ENCODE peak calls at places on chromosomes 3 and 15, in four cellular contexts. One of them, this sample, is unnamed.

GRCh38 chr3:180690061-180690460 is 10.8 kb upstream of the CCDC39 start:
- DNase-seq in K562: no peak
- DNase-seq in SK-N-SH: no peak
- DNase-seq in H1: no peak
- DNase-seq in this sample: no peak

GRCh38 chr15:38002883-38003477 is 68.5 kb downstream of the TMCO5A start:
- DNase-seq in H1: peak
- DNase-seq in SK-N-SH: no peak
- DNase-seq in K562: no peak
- DNase-seq in this sample: peak

GRCh38 chr15:101504866-101505609 is 15.5 kb upstream of the PCSK6 start:
- DNase-seq in K562: no peak
- DNase-seq in SK-N-SH: no peak
- DNase-seq in H1: no peak
- DNase-seq in this sample: no peak

GRCh38 chr3:174397848-174398247 is 461.3 kb upstream of the NAALADL2 start:
- DNase-seq in K562: no peak
- DNase-seq in SK-N-SH: no peak
- DNase-seq in H1: no peak
- DNase-seq in this sample: no peak

GRCh38 chr3:30578479-30578878 is 27.9 kb upstream of the TGFBR2 start:
- DNase-seq in SK-N-SH: no peak
- DNase-seq in K562: no peak
- DNase-seq in H1: no peak
- DNase-seq in this sample: no peak

GRCh38 chr3:141505166-141505565 is 18.3 kb downstream of the RASA2 start:
- DNase-seq in SK-N-SH: no peak
- DNase-seq in K562: no peak
- DNase-seq in H1: no peak
- DNase-seq in this sample: no peak

GRCh38 chr15:57685719-57686118 is 20.8 kb upstream of the POLR2M start:
- DNase-seq in K562: no peak
- DNase-seq in SK-N-SH: no peak
- DNase-seq in H1: no peak
- DNase-seq in this sample: no peak

GRCh38 chr3:123026551-123027291 is 842 bp downstream of the SEMA5B start:
- DNase-seq in SK-N-SH: peak
- DNase-seq in H1: no peak
- DNase-seq in K562: no peak
- DNase-seq in this sample: no peak

GRCh38 chr3:50665603-50666115 is 9.1 kb upstream of the DOCK3 start:
- DNase-seq in H1: no peak
- DNase-seq in K562: no peak
- DNase-seq in SK-N-SH: no peak
- DNase-seq in this sample: no peak

GRCh38 chr15:72796210-72796514 is 12.6 kb upstream of the ADPGK start:
- DNase-seq in K562: no peak
- DNase-seq in SK-N-SH: no peak
- DNase-seq in H1: no peak
- DNase-seq in this sample: no peak
- TF ChIP-seq NRF1 in K562: no peak
- TF ChIP-seq NRF1 in SK-N-SH: no peak
- TF ChIP-seq NRF1 in H1: no peak
- TF ChIP-seq NRF1 in this sample: no peak

GRCh38 chr3:112445839-112446238 is 53.4 kb downstream of the BTLA start:
- DNase-seq in H1: no peak
- DNase-seq in SK-N-SH: no peak
- DNase-seq in K562: no peak
- DNase-seq in this sample: no peak

GRCh38 chr3:112446343-112446742 is 52.9 kb downstream of the BTLA start:
- DNase-seq in H1: no peak
- DNase-seq in SK-N-SH: no peak
- DNase-seq in K562: no peak
- DNase-seq in this sample: no peak

GRCh38 chr3:112454098-112454884 is 45.0 kb downstream of the BTLA start:
- DNase-seq in H1: no peak
- DNase-seq in K562: no peak
- DNase-seq in SK-N-SH: no peak
- DNase-seq in this sample: no peak

GRCh38 chr3:112448939-112449338 is 50.3 kb downstream of the BTLA start:
- DNase-seq in SK-N-SH: no peak
- DNase-seq in K562: no peak
- DNase-seq in H1: no peak
- DNase-seq in this sample: no peak
- TF ChIP-seq SIN3A in SK-N-SH: no peak
- TF ChIP-seq SIN3A in K562: no peak
- TF ChIP-seq SIN3A in H1: no peak
- TF ChIP-seq SIN3A in this sample: no peak

GRCh38 chr15:69731581-69731980 is 279.0 kb downstream of the RPLP1 start:
- DNase-seq in K562: no peak
- DNase-seq in H1: no peak
- DNase-seq in SK-N-SH: no peak
- DNase-seq in this sample: no peak

GRCh38 chr15:69734699-69735098 is 282.1 kb downstream of the RPLP1 start:
- DNase-seq in K562: no peak
- DNase-seq in SK-N-SH: peak
- DNase-seq in H1: no peak
- DNase-seq in this sample: no peak

GRCh38 chr15:69736161-69736560 is 283.5 kb downstream of the RPLP1 start:
- DNase-seq in H1: no peak
- DNase-seq in K562: no peak
- DNase-seq in SK-N-SH: no peak
- DNase-seq in this sample: no peak

GRCh38 chr15:69732133-69732532 is 279.5 kb downstream of the RPLP1 start:
- DNase-seq in H1: no peak
- DNase-seq in SK-N-SH: no peak
- DNase-seq in K562: no peak
- DNase-seq in this sample: no peak

GRCh38 chr15:69735126-69735525 is 282.5 kb downstream of the RPLP1 start:
- DNase-seq in H1: no peak
- DNase-seq in K562: no peak
- DNase-seq in SK-N-SH: peak
- DNase-seq in this sample: no peak
- TF ChIP-seq NRF1 in H1: no peak
- TF ChIP-seq NRF1 in K562: no peak
- TF ChIP-seq NRF1 in SK-N-SH: no peak
- TF ChIP-seq NRF1 in this sample: no peak

GRCh38 chr3:127454051-127454450 is 136.5 kb downstream of the TPRA1 start:
- DNase-seq in SK-N-SH: no peak
- DNase-seq in K562: no peak
- DNase-seq in H1: no peak
- DNase-seq in this sample: no peak

GRCh38 chr3:127454968-127455367 is 135.6 kb downstream of the TPRA1 start:
- DNase-seq in SK-N-SH: no peak
- DNase-seq in H1: no peak
- DNase-seq in K562: no peak
- DNase-seq in this sample: no peak

GRCh38 chr3:127450331-127450730 is 140.2 kb downstream of the TPRA1 start:
- DNase-seq in SK-N-SH: no peak
- DNase-seq in H1: no peak
- DNase-seq in K562: no peak
- DNase-seq in this sample: no peak

GRCh38 chr3:127451321-127451720 is 139.2 kb downstream of the TPRA1 start:
- DNase-seq in K562: no peak
- DNase-seq in SK-N-SH: no peak
- DNase-seq in H1: no peak
- DNase-seq in this sample: no peak

GRCh38 chr3:127452321-127452821 is 138.2 kb downstream of the TPRA1 start:
- DNase-seq in SK-N-SH: no peak
- DNase-seq in H1: no peak
- DNase-seq in K562: no peak
- DNase-seq in this sample: no peak
- TF ChIP-seq SIN3A in SK-N-SH: no peak
- TF ChIP-seq SIN3A in H1: no peak
- TF ChIP-seq SIN3A in K562: no peak
- TF ChIP-seq SIN3A in this sample: no peak

GRCh38 chr15:40252438-40253178 is 13.7 kb downstream of the PAK6 start:
- DNase-seq in SK-N-SH: peak
- DNase-seq in K562: no peak
- DNase-seq in H1: no peak
- DNase-seq in this sample: no peak

GRCh38 chr15:40253179-40253790 is 14.4 kb downstream of the PAK6 start:
- DNase-seq in K562: no peak
- DNase-seq in SK-N-SH: no peak
- DNase-seq in H1: no peak
- DNase-seq in this sample: no peak

GRCh38 chr15:40251455-40252140 is 12.7 kb downstream of the PAK6 start:
- DNase-seq in SK-N-SH: no peak
- DNase-seq in K562: no peak
- DNase-seq in H1: no peak
- DNase-seq in this sample: no peak

GRCh38 chr15:40250771-40251454 is 12.1 kb downstream of the PAK6 start:
- DNase-seq in SK-N-SH: no peak
- DNase-seq in K562: no peak
- DNase-seq in H1: no peak
- DNase-seq in this sample: no peak

GRCh38 chr15:40252141-40252437 is 13.2 kb downstream of the PAK6 start:
- DNase-seq in SK-N-SH: no peak
- DNase-seq in H1: no peak
- DNase-seq in K562: no peak
- DNase-seq in this sample: no peak
- TF ChIP-seq NRF1 in SK-N-SH: no peak
- TF ChIP-seq NRF1 in H1: no peak
- TF ChIP-seq NRF1 in K562: no peak
- TF ChIP-seq NRF1 in this sample: no peak

DNA sequence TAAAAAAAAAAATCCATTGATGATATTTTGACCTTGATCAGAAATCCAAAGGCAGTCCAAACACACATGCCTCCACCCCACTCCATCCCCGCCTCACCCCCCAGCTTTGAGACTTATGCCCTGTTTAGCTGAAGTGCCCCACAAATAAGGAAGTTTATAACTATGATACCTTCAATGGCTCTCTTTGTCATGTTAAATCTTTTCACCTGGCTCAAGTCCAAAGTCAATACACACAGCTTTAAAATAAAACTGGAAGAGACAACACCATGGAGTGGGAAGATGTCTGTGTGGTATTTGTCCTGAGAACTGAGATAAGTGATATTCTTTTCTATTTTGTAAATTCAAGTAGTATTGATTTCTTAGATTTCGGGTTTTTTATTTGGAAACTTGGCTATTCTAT is 5.0 kb downstream of the FOXB1 start:
- DNase-seq in SK-N-SH: no peak
- DNase-seq in H1: no peak
- DNase-seq in K562: no peak
- DNase-seq in this sample: no peak
- TF ChIP-seq SIN3A in SK-N-SH: no peak
- TF ChIP-seq SIN3A in H1: no peak
- TF ChIP-seq SIN3A in K562: no peak
- TF ChIP-seq SIN3A in this sample: no peak

DNA sequence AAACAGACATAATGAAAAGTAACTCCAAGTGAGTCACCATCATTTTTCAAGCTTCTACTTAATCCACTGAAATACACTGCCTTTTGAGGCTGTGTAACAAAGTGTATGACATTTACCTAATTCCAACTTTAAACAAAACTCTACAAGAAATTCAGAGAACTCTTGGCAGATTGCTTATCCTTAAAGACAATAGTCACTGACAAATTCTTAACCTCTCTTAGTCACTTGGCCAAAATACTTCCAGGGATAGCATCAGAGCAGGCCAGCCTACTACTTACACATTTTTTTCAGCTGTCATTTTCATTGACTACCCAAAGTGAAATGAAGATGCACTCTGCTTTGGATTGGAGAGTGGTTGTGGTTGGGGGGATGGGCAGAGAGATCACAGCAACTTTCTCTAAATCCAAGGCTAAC is 3.6 kb downstream of the WWTR1 start:
- DNase-seq in K562: no peak
- DNase-seq in SK-N-SH: no peak
- DNase-seq in H1: no peak
- DNase-seq in this sample: no peak
- TF ChIP-seq NRF1 in K562: no peak
- TF ChIP-seq NRF1 in SK-N-SH: no peak
- TF ChIP-seq NRF1 in H1: no peak
- TF ChIP-seq NRF1 in this sample: no peak

GRCh38 chr3:53239800-53240199 is 16.0 kb downstream of the TKT start:
- DNase-seq in K562: no peak
- DNase-seq in SK-N-SH: no peak
- DNase-seq in H1: no peak
- DNase-seq in this sample: no peak

GRCh38 chr3:53235545-53235944 is 20.3 kb downstream of the TKT start:
- DNase-seq in H1: no peak
- DNase-seq in K562: no peak
- DNase-seq in SK-N-SH: no peak
- DNase-seq in this sample: no peak

GRCh38 chr3:53236112-53236841 is 19.5 kb downstream of the TKT start:
- DNase-seq in H1: no peak
- DNase-seq in SK-N-SH: no peak
- DNase-seq in K562: peak
- DNase-seq in this sample: no peak

GRCh38 chr3:53238881-53239280 is 16.9 kb downstream of the TKT start:
- DNase-seq in SK-N-SH: no peak
- DNase-seq in K562: no peak
- DNase-seq in H1: no peak
- DNase-seq in this sample: no peak

GRCh38 chr3:53238051-53238850 is 17.6 kb downstream of the TKT start:
- DNase-seq in K562: no peak
- DNase-seq in SK-N-SH: no peak
- DNase-seq in H1: no peak
- DNase-seq in this sample: no peak
- TF ChIP-seq SIN3A in K562: no peak
- TF ChIP-seq SIN3A in SK-N-SH: peak
- TF ChIP-seq SIN3A in H1: no peak
- TF ChIP-seq SIN3A in this sample: no peak